ENCODE peak calls at places on chromosome 10, in four cellular contexts. A is naive B cell; P is stimulated activated CD4-positive, alpha-beta T cell treated with anti-CD3 and anti-CD28 coated beads, Interleukin-15, amount 100 ng/mL, for 1 hour; R is WTC11. V is an unnamed sample.

GRCh38 chr10:26274391-26274790 is 57.8 kb downstream of the GAD2 start:
- DNase-seq in P (no peak), R (no peak), A (no peak), V (no peak)

GRCh38 chr10:6050801-6051445 is 11.2 kb downstream of the IL2RA start:
- DNase-seq in A (peak; percentile 93), R (no peak), P (peak; percentile 84), V (peak; percentile 72)

GRCh38 chr10:99945286-99945685 is 64.5 kb downstream of the DNMBP start:
- DNase-seq in P (no peak), R (no peak), A (no peak), V (no peak)

GRCh38 chr10:130377986-130378545 is 241.9 kb downstream of the GLRX3 start:
- DNase-seq in R (no peak), P (no peak), A (no peak), V (no peak)

GRCh38 chr10:77774940-77775391 is 137.4 kb upstream of the KCNMA1 start:
- DNase-seq in R (no peak), P (no peak), A (no peak), V (no peak)

GRCh38 chr10:50536617-50537252 is 87.0 kb downstream of the SGMS1 start:
- DNase-seq in R (no peak), A (no peak), P (no peak), V (no peak)

GRCh38 chr10:6314620-6315205 is 112.0 kb downstream of the PFKFB3 start:
- DNase-seq in R (no peak), P (no peak), A (no peak), V (no peak)

GRCh38 chr10:62652564-62652963 is 152.0 kb upstream of the ADO start:
- DNase-seq in R (no peak), A (no peak), P (no peak), V (peak; percentile 65)

GRCh38 chr10:27687808-27688207 is 57.8 kb downstream of the MKX start:
- DNase-seq in P (no peak), R (no peak), A (no peak), V (no peak)

GRCh38 chr10:73480158-73480557 is 15.7 kb downstream of the PPP3CB start:
- DNase-seq in A (no peak), P (no peak), R (no peak), V (no peak)

GRCh38 chr10:34154371-34154770 is 660.7 kb downstream of the PARD3 start:
- DNase-seq in P (no peak), A (no peak), R (no peak), V (no peak)

GRCh38 chr10:97771055-97771811 is 566 bp downstream of the SFRP5 start:
- DNase-seq in P (no peak), A (no peak), R (peak; percentile 64), V (no peak)

GRCh38 chr10:22601618-22602017 is 112.8 kb downstream of the PIP4K2A start:
- DNase-seq in P (no peak), R (no peak), A (no peak), V (no peak)

GRCh38 chr10:99875473-99875872 is 93.0 kb downstream of the ABCC2 start:
- DNase-seq in P (no peak), R (no peak), A (no peak), V (no peak)

GRCh38 chr10:13956826-13957225 is 370.1 kb downstream of the PRPF18 start:
- DNase-seq in R (no peak), P (no peak), A (no peak), V (no peak)

GRCh38 chr10:27914888-27915287 is 84.0 kb downstream of the ODAD2 start:
- DNase-seq in R (no peak), P (no peak), A (no peak), V (no peak)

GRCh38 chr10:130607386-130607785 is 471.2 kb downstream of the GLRX3 start:
- DNase-seq in A (no peak), P (no peak), R (no peak), V (no peak)

GRCh38 chr10:102139281-102140110 is 6.7 kb downstream of the PPRC1 start:
- DNase-seq in P (no peak), A (no peak), R (no peak), V (no peak)

GRCh38 chr10:12193193-12193592 is 2.5 kb downstream of the NUDT5 start:
- DNase-seq in A (no peak), R (no peak), P (no peak), V (no peak)